ENCODE peak calls at places on chromosomes 11 and 22, in six cellular contexts. X is heart left ventricle, Y is Karpas-422, B is mucosa of descending colon, O is fibroblast of lung, E is lung. Z is an unnamed sample. For H3K4me1, the result is how much of the 10 kb centered on the place peaks cover.

GRCh38 chr22:38262051-38262795 is 10.6 kb downstream of the TMEM184B start:
- DNase-seq in O (peak), E (peak), Y (peak), B (peak), X (peak), Z (peak)

GRCh38 chr11:12901874-12902481 is 107.1 kb upstream of the RASSF10 start:
- DNase-seq in E (no peak), Y (no peak), X (no peak), O (peak), B (no peak), Z (no peak)

GRCh38 chr11:103676413-103676812 is 360.0 kb upstream of the DDI1 start:
- DNase-seq in X (no peak), B (no peak), O (no peak), Y (no peak), E (no peak), Z (no peak)

GRCh38 chr22:23223566-23224317 is 43.4 kb downstream of the BCR start:
- DNase-seq in E (no peak), B (peak), Y (no peak), O (no peak), X (no peak), Z (no peak)

GRCh38 chr22:24153353-24153752 is 27.9 kb upstream of the SUSD2 start:
- DNase-seq in X (no peak), Y (no peak), B (no peak), O (peak), E (no peak), Z (peak)

GRCh38 chr11:119166368-119167076 is 2.0 kb upstream of the NLRX1 start:
- DNase-seq in X (no peak), B (no peak), E (no peak), Y (no peak), O (peak), Z (no peak)

GRCh38 chr22:33544707-33545106 is 375.6 kb downstream of the LARGE1 start:
- DNase-seq in X (no peak), Y (no peak), B (no peak), E (no peak), O (peak), Z (no peak)

GRCh38 chr11:75968021-75968685 is 153.1 kb downstream of the UVRAG start:
- DNase-seq in B (no peak), E (no peak), X (no peak), Y (no peak), O (peak), Z (no peak)

GRCh38 chr22:47775686-47776085 is 1013.2 kb downstream of the TBC1D22A start:
- DNase-seq in E (no peak), X (no peak), B (no peak), O (no peak), Y (no peak), Z (no peak)

GRCh38 chr11:19466314-19466713 is 225.6 kb upstream of the E2F8 start:
- DNase-seq in Y (no peak), O (no peak), B (no peak), E (no peak), X (no peak), Z (no peak)

GRCh38 chr22:38881997-38882396 is 10.0 kb upstream of the CBX6 start:
- DNase-seq in Y (no peak), E (no peak), B (no peak), O (no peak), X (no peak), Z (no peak)

GRCh38 chr11:88313441-88313840 is 24.1 kb downstream of the CTSC start:
- DNase-seq in E (no peak), Y (no peak), X (no peak), O (no peak), B (no peak), Z (no peak)

GRCh38 chr11:83150450-83150849 is 6.5 kb upstream of the PCF11 start:
- DNase-seq in O (no peak), X (no peak), Y (no peak), E (no peak), B (no peak), Z (no peak)

GRCh38 chr11:117442869-117443239 is 115.2 kb downstream of the CEP164 start:
- DNase-seq in B (no peak), E (no peak), X (no peak), Y (no peak), O (no peak), Z (no peak)

GRCh38 chr11:1573077-1573846 is 1.2 kb upstream of the DUSP8 start:
- DNase-seq in X (peak), B (peak), O (no peak), E (no peak), Y (no peak), Z (no peak)

GRCh38 chr11:36890841-36891240 is 292.8 kb upstream of the RAG2 start:
- DNase-seq in Y (no peak), B (no peak), X (no peak), E (no peak), O (no peak), Z (no peak)

GRCh38 chr22:20550851-20551744 is 43.7 kb downstream of the MED15 start:
- DNase-seq in O (peak), B (no peak), Y (peak), X (no peak), E (no peak), Z (no peak)

GRCh38 chr22:30680998-30681770 is 13.5 kb upstream of the OSBP2 start:
- DNase-seq in Y (no peak), X (no peak), B (no peak), E (no peak), O (no peak), Z (no peak)

GRCh38 chr22:48743601-48744282 is 1083.9 kb downstream of the BRD1 start:
- DNase-seq in E (no peak), Y (no peak), B (peak), O (no peak), X (no peak), Z (no peak)

GRCh38 chr22:26670459-26670858 is 13.1 kb downstream of the MIAT start:
- DNase-seq in E (no peak), X (no peak), O (no peak), Y (peak), B (no peak), Z (no peak)

GRCh38 chr11:3671334-3672254 is at the start of gene CHRNA10:
- DNase-seq in X (no peak), Y (no peak), O (no peak), E (no peak), B (no peak), Z (no peak)

GRCh38 chr11:44361883-44362282 is 51.9 kb upstream of the ALX4 start:
- DNase-seq in E (no peak), Y (no peak), X (no peak), O (no peak), B (no peak), Z (no peak)

GRCh38 chr11:18743900-18744514 is 18.0 kb upstream of the IGSF22 start:
- DNase-seq in X (no peak), Y (no peak), O (no peak), B (no peak), E (no peak), Z (no peak)

GRCh38 chr11:44133335-44133946 is 38.0 kb downstream of the EXT2 start:
- DNase-seq in O (peak), Y (peak), E (no peak), X (no peak), B (no peak), Z (peak)

GRCh38 chr11:46293616-46294015 is 16.2 kb downstream of the CREB3L1 start:
- DNase-seq in X (no peak), B (no peak), O (peak), E (no peak), Y (no peak), Z (no peak)

GRCh38 chr11:86091566-86091965 is 22.7 kb upstream of the PICALM start:
- DNase-seq in E (no peak), Y (no peak), X (no peak), O (peak), B (no peak), Z (no peak)

GRCh38 chr11:1785749-1786261 is 22.1 kb upstream of the CTSD start:
- DNase-seq in X (no peak), B (peak), O (no peak), E (no peak), Y (no peak), Z (no peak)

GRCh38 chr22:27800250-27801131 is 1.1 kb downstream of the MN1 start:
- DNase-seq in X (no peak), Y (no peak), E (no peak), O (peak), B (no peak), Z (no peak)

GRCh38 chr22:17501679-17502285 is 61.5 kb upstream of the SLC25A18 start:
- DNase-seq in O (peak), X (peak), B (no peak), E (no peak), Y (peak), Z (peak)

GRCh38 chr11:90722552-90723190 is 499.8 kb upstream of the CHORDC1 start:
- DNase-seq in E (no peak), B (no peak), Y (no peak), X (no peak), O (no peak), Z (no peak)

GRCh38 chr22:17951315-17951714 is 73.0 kb downstream of the MICAL3 start:
- DNase-seq in X (no peak), E (no peak), B (no peak), O (no peak), Y (no peak), Z (no peak)

GRCh38 chr22:32130464-32130863 is 28.6 kb downstream of the C22orf42 start:
- DNase-seq in X (no peak), E (no peak), O (no peak), Y (no peak), B (no peak), Z (no peak)

GRCh38 chr11:18312663-18313420 is 9.1 kb downstream of the HPS5 start:
- DNase-seq in B (no peak), O (peak), X (no peak), E (no peak), Y (no peak), Z (no peak)

GRCh38 chr22:20290045-20290392 is 21.9 kb upstream of the RTN4R start:
- DNase-seq in Y (no peak), O (no peak), E (no peak), B (no peak), X (no peak), Z (no peak)

GRCh38 chr22:17199131-17199731 is 20.0 kb downstream of the ADA2 start:
- DNase-seq in Y (no peak), B (no peak), E (no peak), X (peak), O (peak), Z (no peak)

GRCh38 chr22:26713823-26714449 is 56.5 kb downstream of the MIAT start:
- DNase-seq in O (peak), E (no peak), X (no peak), Y (no peak), B (no peak), Z (no peak)

GRCh38 chr11:129372609-129373488 is 2.8 kb upstream of the BARX2 start:
- DNase-seq in X (no peak), B (peak), O (no peak), Y (no peak), E (no peak), Z (no peak)

GRCh38 chr11:113796663-113797259 is 17.2 kb downstream of the CLDN25 start:
- DNase-seq in B (no peak), Y (peak), O (peak), X (no peak), E (no peak), Z (peak)

GRCh38 chr11:877565-877964 is 33.0 kb downstream of the CHID1 start:
- DNase-seq in X (no peak), E (no peak), B (no peak), Y (peak), O (no peak), Z (peak)

DNA sequence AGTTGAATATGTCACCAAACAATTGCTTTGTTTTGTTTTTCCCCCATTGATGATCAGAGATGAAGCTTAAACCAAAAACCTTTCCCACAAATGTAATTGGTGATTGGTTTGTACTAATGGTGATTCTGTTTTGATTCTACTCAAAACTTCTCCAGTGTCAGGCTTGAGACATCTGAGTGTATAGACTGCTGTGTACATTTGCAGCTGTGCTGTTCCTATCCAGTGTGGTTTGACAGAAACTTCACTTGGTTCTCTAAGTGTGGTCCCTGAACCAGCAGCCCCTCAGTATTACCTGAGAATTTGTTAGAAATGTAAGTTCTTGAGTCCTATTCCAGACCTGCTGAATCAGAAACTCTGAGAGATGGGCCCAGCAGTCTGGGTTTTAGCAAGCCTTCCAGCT is 84.8 kb downstream of the PPP6R3 start:
- DNase-seq in Y (no peak), B (no peak), X (no peak), E (no peak), O (no peak), Z (no peak)
- H3K4me1 ChIP-seq in Y (under half), B (under half), X (half or more), E (under half), O (under half), Z (under half)

GRCh38 chr11:69446108-69446507 is 35.4 kb upstream of the LINC01488 start:
- DNase-seq in O (no peak), B (no peak), Y (no peak), E (no peak), X (no peak), Z (no peak)
- H3K4me1 ChIP-seq in O (under half), B (under half), Y (under half), E (under half), X (half or more), Z (under half)

GRCh38 chr11:23859087-23859486 is 637.8 kb upstream of the LUZP2 start:
- DNase-seq in X (no peak), Y (no peak), E (no peak), O (no peak), B (no peak), Z (no peak)

GRCh38 chr11:23856654-23857053 is 640.2 kb upstream of the LUZP2 start:
- DNase-seq in B (no peak), Y (no peak), E (no peak), O (no peak), X (no peak), Z (no peak)
- H3K4me1 ChIP-seq in B (under half), Y (under half), E (under half), O (under half), X (under half), Z (under half)

DNA sequence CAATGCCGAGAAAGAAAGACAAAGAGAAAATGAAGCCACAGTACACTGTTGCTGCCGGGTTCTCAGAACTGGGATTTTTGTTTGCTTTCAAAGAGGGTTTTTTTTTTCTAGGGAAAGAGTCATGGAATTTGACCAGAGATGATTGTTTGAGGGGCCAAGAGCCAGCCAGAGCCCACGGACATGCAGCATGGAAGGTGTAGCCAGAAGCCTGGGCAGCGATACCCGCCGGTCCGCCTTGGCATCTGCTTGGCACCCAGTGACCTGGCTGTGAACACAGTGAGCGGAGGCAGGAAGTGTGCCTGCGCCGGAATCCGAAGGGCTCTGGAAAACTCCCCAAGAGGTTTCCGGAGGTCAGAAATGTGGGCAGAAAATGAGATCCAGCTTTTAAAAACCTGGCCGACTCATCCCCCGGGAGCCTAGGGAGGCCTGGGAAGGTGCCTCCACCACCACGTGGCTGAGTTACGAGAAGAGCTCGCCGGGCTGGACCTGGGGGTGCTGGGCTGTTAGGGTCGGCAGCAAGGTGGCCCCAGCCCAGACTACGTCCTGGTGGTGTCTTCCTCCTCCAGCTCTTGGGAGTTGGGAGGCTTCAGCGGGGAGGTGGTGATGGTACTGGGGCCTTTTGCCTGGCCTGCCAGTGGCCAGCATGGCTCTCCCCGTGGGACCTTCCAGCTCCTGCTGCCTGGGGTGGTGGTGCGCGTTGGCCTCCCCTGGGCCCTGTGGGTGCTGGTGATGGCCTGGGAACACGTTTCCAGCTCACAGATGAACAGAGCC is 61.6 kb upstream of the PPARA start:
- DNase-seq in O (peak), Y (no peak), E (no peak), B (peak), X (no peak), Z (no peak)
- H3K4me1 ChIP-seq in O (half or more), Y (under half), E (under half), B (under half), X (half or more), Z (under half)

Z was measured in OCI-LY7.